ENCODE peak calls at places on chromosomes 2 and 18, in eight cellular contexts. One of them, this sample, is unnamed.

GRCh38 chr2:42202299-42203008 is 33.3 kb downstream of the EML4 start:
- DNase-seq in D721Med: no peak
- DNase-seq in T follicular helper cell: no peak
- DNase-seq in stomach: no peak
- DNase-seq in HEK293T: no peak
- DNase-seq in immature natural killer cell: no peak
- DNase-seq in vagina: no peak
- DNase-seq in HT-29: no peak
- DNase-seq in this sample: no peak

GRCh38 chr2:65386340-65386739 is 46.1 kb downstream of the SPRED2 start:
- DNase-seq in HT-29: no peak
- DNase-seq in T follicular helper cell: no peak
- DNase-seq in HEK293T: no peak
- DNase-seq in immature natural killer cell: no peak
- DNase-seq in D721Med: no peak
- DNase-seq in vagina: no peak
- DNase-seq in stomach: no peak
- DNase-seq in this sample: no peak

GRCh38 chr2:237725661-237726060 is 72.9 kb upstream of the RBM44 start:
- DNase-seq in HT-29: no peak
- DNase-seq in T follicular helper cell: no peak
- DNase-seq in D721Med: no peak
- DNase-seq in immature natural killer cell: no peak
- DNase-seq in HEK293T: no peak
- DNase-seq in stomach: no peak
- DNase-seq in vagina: no peak
- DNase-seq in this sample: peak; percentile 46

GRCh38 chr2:112480540-112481049 is 1.4 kb upstream of the TTL start:
- DNase-seq in HT-29: peak; percentile 35
- DNase-seq in D721Med: no peak
- DNase-seq in HEK293T: peak; percentile 14
- DNase-seq in vagina: no peak
- DNase-seq in T follicular helper cell: peak; percentile 9
- DNase-seq in stomach: no peak
- DNase-seq in immature natural killer cell: no peak
- DNase-seq in this sample: no peak

GRCh38 chr2:100107911-100108647 is 34.3 kb downstream of the AFF3 start:
- DNase-seq in HT-29: no peak
- DNase-seq in T follicular helper cell: no peak
- DNase-seq in vagina: no peak
- DNase-seq in stomach: no peak
- DNase-seq in immature natural killer cell: no peak
- DNase-seq in D721Med: no peak
- DNase-seq in HEK293T: no peak
- DNase-seq in this sample: no peak

GRCh38 chr2:216855614-216856013 is 4.2 kb downstream of the TNP1 start:
- DNase-seq in D721Med: no peak
- DNase-seq in vagina: no peak
- DNase-seq in T follicular helper cell: no peak
- DNase-seq in HEK293T: no peak
- DNase-seq in immature natural killer cell: no peak
- DNase-seq in HT-29: no peak
- DNase-seq in stomach: no peak
- DNase-seq in this sample: no peak

GRCh38 chr18:76496200-76496890 is 1.3 kb upstream of the ZNF516 start:
- DNase-seq in HT-29: peak; percentile 22
- DNase-seq in vagina: no peak
- DNase-seq in HEK293T: no peak
- DNase-seq in T follicular helper cell: no peak
- DNase-seq in stomach: peak; percentile 63
- DNase-seq in D721Med: no peak
- DNase-seq in immature natural killer cell: peak; percentile 53
- DNase-seq in this sample: peak; percentile 82

GRCh38 chr18:28903366-28903765 is 726.4 kb upstream of the CDH2 start:
- DNase-seq in stomach: no peak
- DNase-seq in HEK293T: no peak
- DNase-seq in HT-29: no peak
- DNase-seq in D721Med: no peak
- DNase-seq in T follicular helper cell: no peak
- DNase-seq in immature natural killer cell: no peak
- DNase-seq in vagina: no peak
- DNase-seq in this sample: no peak

GRCh38 chr2:128686881-128687550 is 368.3 kb upstream of the HS6ST1 start:
- DNase-seq in stomach: peak; percentile 11
- DNase-seq in HEK293T: no peak
- DNase-seq in D721Med: no peak
- DNase-seq in HT-29: no peak
- DNase-seq in T follicular helper cell: no peak
- DNase-seq in vagina: peak; percentile 58
- DNase-seq in immature natural killer cell: no peak
- DNase-seq in this sample: no peak

GRCh38 chr2:23029111-23029510 is 355.9 kb upstream of the KLHL29 start:
- DNase-seq in D721Med: no peak
- DNase-seq in T follicular helper cell: no peak
- DNase-seq in HT-29: no peak
- DNase-seq in vagina: no peak
- DNase-seq in stomach: no peak
- DNase-seq in HEK293T: no peak
- DNase-seq in immature natural killer cell: no peak
- DNase-seq in this sample: no peak

GRCh38 chr2:136801628-136802027 is 36.3 kb downstream of the THSD7B start:
- DNase-seq in HT-29: no peak
- DNase-seq in HEK293T: no peak
- DNase-seq in T follicular helper cell: no peak
- DNase-seq in immature natural killer cell: no peak
- DNase-seq in stomach: no peak
- DNase-seq in vagina: no peak
- DNase-seq in D721Med: no peak
- DNase-seq in this sample: no peak

GRCh38 chr2:212451786-212452200 is 86.8 kb downstream of the ERBB4 start:
- DNase-seq in stomach: no peak
- DNase-seq in D721Med: no peak
- DNase-seq in immature natural killer cell: no peak
- DNase-seq in HEK293T: no peak
- DNase-seq in T follicular helper cell: no peak
- DNase-seq in HT-29: peak; percentile 30
- DNase-seq in vagina: no peak
- DNase-seq in this sample: no peak

GRCh38 chr2:43100883-43101662 is 125.3 kb downstream of the ZFP36L2 start:
- DNase-seq in immature natural killer cell: no peak
- DNase-seq in vagina: no peak
- DNase-seq in stomach: peak; percentile 45
- DNase-seq in HT-29: peak; percentile 43
- DNase-seq in HEK293T: no peak
- DNase-seq in D721Med: no peak
- DNase-seq in T follicular helper cell: no peak
- DNase-seq in this sample: no peak

GRCh38 chr2:68193774-68194372 is 36.2 kb downstream of the PNO1 start:
- DNase-seq in stomach: no peak
- DNase-seq in immature natural killer cell: no peak
- DNase-seq in vagina: no peak
- DNase-seq in T follicular helper cell: no peak
- DNase-seq in HT-29: no peak
- DNase-seq in D721Med: no peak
- DNase-seq in HEK293T: no peak
- DNase-seq in this sample: no peak

GRCh38 chr18:58241877-58242276 is 197.9 kb downstream of the NEDD4L start:
- DNase-seq in vagina: no peak
- DNase-seq in HT-29: no peak
- DNase-seq in D721Med: no peak
- DNase-seq in stomach: no peak
- DNase-seq in immature natural killer cell: no peak
- DNase-seq in HEK293T: peak; percentile 19
- DNase-seq in T follicular helper cell: no peak
- DNase-seq in this sample: no peak

GRCh38 chr2:63879876-63880433 is 38.3 kb downstream of the UGP2 start:
- DNase-seq in stomach: no peak
- DNase-seq in HT-29: no peak
- DNase-seq in T follicular helper cell: no peak
- DNase-seq in immature natural killer cell: no peak
- DNase-seq in D721Med: no peak
- DNase-seq in vagina: no peak
- DNase-seq in HEK293T: no peak
- DNase-seq in this sample: no peak

This sample was measured in mucosa of descending colon.